ENCODE peak calls at places on chromosomes 12 and 14, in seven cellular contexts. W is endothelial cell of umbilical vein, K is tibial nerve, Y is right cardiac atrium, N is mesendoderm, U is ovary, O is neural progenitor cell. B is an unnamed sample. For H3K27me3 and H3K4me1, the result is how much of the 10 kb centered on the place peaks cover.

GRCh38 chr12:103257763-103258162 is 238.0 kb downstream of the C12orf42 start:
- DNase-seq in W (no peak), K (no peak), Y (no peak), N (no peak), U (no peak), O (no peak), B (no peak)

GRCh38 chr14:68815288-68816182 is 22.7 kb upstream of the ZFP36L1 start:
- DNase-seq in W (peak), K (no peak), Y (no peak), N (peak), U (no peak), O (no peak), B (peak)

GRCh38 chr14:45709541-45709940 is 456.5 kb upstream of the MIS18BP1 start:
- DNase-seq in W (no peak), K (no peak), Y (no peak), N (no peak), U (no peak), O (no peak), B (no peak)

GRCh38 chr12:50017047-50017446 is 8.2 kb downstream of the RACGAP1 start:
- DNase-seq in W (peak), K (peak), Y (peak), N (no peak), U (peak), O (no peak), B (peak)

GRCh38 chr14:70856851-70857498 is 47.7 kb upstream of the MAP3K9 start:
- DNase-seq in W (no peak), K (no peak), Y (no peak), N (no peak), U (no peak), O (no peak), B (no peak)

GRCh38 chr14:21384494-21384851 is 654 bp upstream of the SUPT16H start:
- DNase-seq in W (no peak), K (no peak), Y (no peak), N (no peak), U (peak), O (no peak), B (no peak)

GRCh38 chr12:114396153-114396868 is 9.6 kb downstream of the TBX5 start:
- DNase-seq in W (no peak), K (no peak), Y (no peak), N (peak), U (no peak), O (peak), B (no peak)

GRCh38 chr14:85531141-85531593 is 1.2 kb downstream of the FLRT2 start:
- DNase-seq in W (peak), K (peak), Y (peak), N (peak), U (peak), O (peak), B (no peak)

GRCh38 chr12:6603095-6603567 is 4.0 kb downstream of the CHD4 start:
- DNase-seq in W (peak), K (no peak), Y (peak), N (peak), U (no peak), O (peak), B (no peak)

GRCh38 chr12:25925064-25925463 is 33.4 kb upstream of the RASSF8 start:
- DNase-seq in W (no peak), K (no peak), Y (no peak), N (no peak), U (no peak), O (no peak), B (no peak)

GRCh38 chr12:62934799-62935674 is at the start of gene PPM1H:
- DNase-seq in W (peak), K (no peak), Y (peak), N (peak), U (peak), O (peak), B (peak)

GRCh38 chr12:112116232-112117060 is 7.9 kb upstream of the NAA25 start:
- DNase-seq in W (peak), K (peak), Y (peak), N (peak), U (peak), O (peak), B (peak)

GRCh38 chr14:47022721-47023120 is 371.1 kb upstream of the RPL10L start:
- DNase-seq in W (no peak), K (no peak), Y (no peak), N (no peak), U (no peak), O (no peak), B (no peak)

GRCh38 chr12:88309546-88309945 is 167.4 kb downstream of the TMTC3 start:
- DNase-seq in W (peak), K (no peak), Y (no peak), N (no peak), U (no peak), O (no peak), B (no peak)

GRCh38 chr14:95204705-95205104 is 47.4 kb upstream of the DICER1 start:
- DNase-seq in W (no peak), K (no peak), Y (no peak), N (no peak), U (no peak), O (no peak), B (no peak)

GRCh38 chr12:109578330-109578927 is 4.8 kb downstream of the MVK start:
- DNase-seq in W (no peak), K (no peak), Y (no peak), N (no peak), U (no peak), O (no peak), B (no peak)

GRCh38 chr12:93595336-93595735 is 22.9 kb downstream of the SOCS2 start:
- DNase-seq in W (no peak), K (no peak), Y (no peak), N (no peak), U (no peak), O (no peak), B (no peak)

GRCh38 chr12:6752181-6752930 is 585 bp downstream of the MLF2 start:
- DNase-seq in W (peak), K (no peak), Y (no peak), N (peak), U (no peak), O (peak), B (no peak)

GRCh38 chr12:10191865-10192264 is 13.0 kb downstream of the TMEM52B start:
- DNase-seq in W (no peak), K (no peak), Y (no peak), N (peak), U (no peak), O (no peak), B (no peak)

GRCh38 chr14:91377700-91378652 is 39.6 kb downstream of the CCDC88C start:
- DNase-seq in W (peak), K (no peak), Y (no peak), N (no peak), U (no peak), O (no peak), B (peak)

GRCh38 chr12:96294831-96295230 is 100.7 kb downstream of the ELK3 start:
- DNase-seq in W (no peak), K (no peak), Y (no peak), N (no peak), U (no peak), O (no peak), B (peak)

GRCh38 chr12:22190-22529 is 44.4 kb upstream of the IQSEC3 start:
- DNase-seq in W (no peak), K (no peak), Y (no peak), N (no peak), U (no peak), O (no peak), B (no peak)

GRCh38 chr14:76924363-76925151 is 98.3 kb downstream of the LRRC74A start:
- DNase-seq in W (no peak), K (no peak), Y (no peak), N (peak), U (no peak), O (peak), B (no peak)

GRCh38 chr12:1830981-1831930 is 10.9 kb downstream of the LRTM2 start:
- DNase-seq in W (peak), K (no peak), Y (peak), N (peak), U (peak), O (peak), B (peak)

GRCh38 chr12:77124767-77125166 is 59.4 kb upstream of the E2F7 start:
- DNase-seq in W (no peak), K (no peak), Y (no peak), N (no peak), U (no peak), O (no peak), B (no peak)

GRCh38 chr14:20642182-20642581 is 691 bp upstream of the OR6S1 start:
- DNase-seq in W (no peak), K (no peak), Y (no peak), N (no peak), U (no peak), O (no peak), B (no peak)

GRCh38 chr12:21831671-21832357 is 57.3 kb upstream of the KCNJ8 start:
- DNase-seq in W (no peak), K (no peak), Y (peak), N (no peak), U (peak), O (no peak), B (no peak)

GRCh38 chr14:105538481-105539049 is 12.2 kb downstream of the TMEM121 start:
- DNase-seq in W (no peak), K (no peak), Y (no peak), N (no peak), U (no peak), O (no peak), B (no peak)
- H3K27me3 ChIP-seq in W (under half), K (under half), Y (under half), N (under half), U (under half), O (under half), B (under half)

GRCh38 chr12:123389560-123390351 is 5.8 kb downstream of the KMT5A start:
- DNase-seq in W (peak), K (no peak), Y (peak), N (peak), U (peak), O (peak), B (peak)

GRCh38 chr12:123388218-123388947 is 4.5 kb downstream of the KMT5A start:
- DNase-seq in W (peak), K (peak), Y (peak), N (peak), U (peak), O (peak), B (peak)

GRCh38 chr12:123388948-123389559 is 5.1 kb downstream of the KMT5A start:
- DNase-seq in W (no peak), K (no peak), Y (no peak), N (no peak), U (peak), O (no peak), B (no peak)

GRCh38 chr12:123384994-123385376 is 1.1 kb downstream of the KMT5A start:
- DNase-seq in W (peak), K (no peak), Y (no peak), N (peak), U (no peak), O (no peak), B (no peak)

GRCh38 chr12:123387508-123388217 is 3.7 kb downstream of the KMT5A start:
- DNase-seq in W (peak), K (no peak), Y (no peak), N (peak), U (no peak), O (no peak), B (no peak)
- H3K4me1 ChIP-seq in W (under half), K (under half), Y (under half), N (under half), U (under half), O (under half), B (under half)

DNA sequence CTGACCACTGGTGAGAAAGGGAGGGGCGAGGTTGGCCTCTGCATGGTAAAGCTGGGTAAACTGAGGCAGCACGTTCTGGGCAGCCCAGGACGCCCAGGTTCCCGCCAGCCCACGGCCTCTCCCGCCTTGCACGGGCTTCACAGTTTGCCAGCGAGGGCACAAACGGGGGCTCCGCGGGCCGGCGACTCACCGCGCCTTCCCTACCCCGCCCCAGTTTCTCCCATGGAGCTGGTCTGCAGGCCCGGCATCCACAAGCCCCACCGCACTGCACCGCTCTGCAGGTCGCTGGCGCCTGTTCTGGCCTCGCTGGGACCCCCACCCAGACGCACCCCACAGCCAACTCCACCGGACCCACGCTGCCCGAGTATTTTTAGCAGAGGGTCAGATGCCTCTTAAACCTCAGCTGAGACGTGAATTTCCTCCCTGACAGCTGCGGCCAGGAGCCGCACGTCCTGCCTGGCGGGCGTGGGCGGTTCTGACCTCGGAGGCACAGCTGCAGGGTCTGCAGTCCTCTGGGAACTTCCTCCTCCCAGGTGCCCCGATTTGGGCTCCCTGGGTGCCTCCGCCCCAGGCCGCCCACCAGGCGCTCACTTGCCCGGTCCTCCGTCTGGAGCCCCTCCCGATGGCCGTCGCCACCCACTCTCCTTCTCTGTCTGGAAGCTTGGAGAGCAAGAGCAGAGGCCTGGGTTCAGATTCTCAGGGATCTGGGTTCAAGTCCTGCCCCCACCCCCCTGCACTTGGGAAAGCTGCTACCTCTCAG is 29.5 kb upstream of the INF2 start:
- DNase-seq in W (no peak), K (no peak), Y (no peak), N (no peak), U (no peak), O (no peak), B (no peak)
- H3K4me3 ChIP-seq in W (no peak), K (no peak), Y (no peak), N (no peak), U (no peak), O (no peak), B (no peak)

GRCh38 chr12:32859389-32859788 is 37.2 kb downstream of the PKP2 start:
- DNase-seq in W (no peak), K (no peak), Y (no peak), N (no peak), U (no peak), O (no peak), B (peak)

GRCh38 chr12:32854097-32854496 is 42.5 kb downstream of the PKP2 start:
- DNase-seq in W (no peak), K (no peak), Y (no peak), N (no peak), U (no peak), O (no peak), B (no peak)

GRCh38 chr12:32860182-32860581 is 36.4 kb downstream of the PKP2 start:
- DNase-seq in W (no peak), K (no peak), Y (no peak), N (peak), U (no peak), O (no peak), B (no peak)

DNA sequence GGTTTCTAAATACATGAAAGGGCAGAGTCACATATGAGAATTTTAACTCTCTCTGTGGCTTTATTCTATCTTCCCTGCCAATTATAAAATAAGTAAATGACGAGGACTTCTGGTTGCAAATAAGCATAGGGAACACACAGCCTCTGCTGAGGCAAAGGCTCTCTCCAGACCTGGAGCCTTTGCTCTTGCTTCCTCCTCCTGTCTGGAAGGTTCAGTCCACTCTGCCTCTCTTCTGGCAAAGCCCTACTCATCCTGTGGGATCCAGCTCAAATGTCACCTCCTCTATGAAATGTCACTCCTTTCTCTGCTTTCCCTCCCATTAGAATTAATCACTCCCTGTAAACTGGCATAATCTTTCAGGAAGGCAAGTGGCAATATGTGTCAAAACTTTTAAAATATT is 41.9 kb downstream of the PKP2 start:
- DNase-seq in W (no peak), K (no peak), Y (no peak), N (no peak), U (no peak), O (no peak), B (no peak)
- H3K27me3 ChIP-seq in W (under half), K (under half), Y (under half), N (under half), U (under half), O (under half), B (under half)

DNA sequence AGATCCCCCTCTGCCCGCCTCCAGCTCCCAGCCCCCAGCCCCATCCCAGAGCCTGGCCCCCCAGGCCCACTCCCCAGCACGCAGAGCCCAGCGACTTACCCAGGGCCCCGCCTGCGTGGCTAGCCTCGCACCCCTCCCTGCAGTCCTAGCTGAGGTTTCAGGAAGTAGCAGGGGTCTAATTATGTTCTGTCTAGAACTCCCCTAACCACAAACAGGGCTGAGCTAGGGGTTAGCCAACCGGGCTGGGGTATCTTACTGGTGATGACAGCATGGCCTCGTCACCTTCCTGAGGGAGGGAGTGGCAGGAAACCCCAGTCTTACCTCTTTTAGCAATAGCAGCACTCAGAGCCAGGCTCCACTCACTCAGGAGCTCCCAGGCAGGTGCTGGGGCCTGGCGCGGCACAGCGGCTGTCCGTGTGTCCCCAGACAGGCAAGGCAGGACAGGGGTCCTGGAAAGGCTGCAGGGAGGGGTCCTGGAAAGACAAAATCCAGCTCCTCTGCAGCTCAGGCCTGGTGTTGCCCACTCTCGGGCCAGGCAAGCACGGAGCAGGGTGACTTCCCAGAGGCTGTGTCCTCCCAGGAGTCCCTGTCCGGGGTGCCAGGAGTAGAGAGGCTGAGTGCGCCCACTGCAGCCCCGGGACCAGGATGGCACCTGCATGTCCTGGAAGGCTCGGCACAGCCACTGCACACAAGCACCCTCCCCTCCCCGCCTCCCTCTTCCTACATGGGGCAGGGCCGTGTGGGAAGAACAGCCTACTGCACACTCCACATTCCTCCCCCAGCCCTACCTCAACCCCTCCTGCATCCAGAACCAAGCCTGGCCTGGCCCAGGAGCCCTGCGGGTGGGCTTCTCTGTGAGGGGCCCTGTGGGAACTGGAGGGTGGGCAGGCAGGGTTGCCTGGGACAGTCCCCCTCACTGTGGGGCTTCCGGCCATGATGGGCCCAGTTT is at the start of gene GPR132:
- DNase-seq in W (no peak), K (no peak), Y (peak), N (no peak), U (no peak), O (no peak), B (peak)
- H3K4me1 ChIP-seq in W (under half), K (under half), Y (under half), N (under half), U (under half), O (under half), B (under half)